ENCODE peak calls at places on chromosome 21, in seven cellular contexts. W is endodermal cell, B is cardiac fibroblast, J is thoracic aorta, R is endothelial cell of umbilical vein, H is mesothelial cell of epicardium, Z is epithelial cell of proximal tubule. P is an unnamed sample.

GRCh38 chr21:41564871-41565281 is 56.9 kb upstream of the TMPRSS2 start:
- DNase-seq in H (no peak), Z (no peak), B (peak; percentile 86), J (no peak), R (peak; percentile 4), W (no peak), P (no peak)

GRCh38 chr21:42880352-42880751 is 1.0 kb upstream of the WDR4 start:
- DNase-seq in H (no peak), B (no peak), Z (no peak), W (no peak), R (no peak), J (no peak), P (no peak)

GRCh38 chr21:41071410-41071809 is 96.5 kb upstream of the BACE2 start:
- DNase-seq in Z (no peak), W (peak; percentile 89), R (no peak), B (no peak), J (no peak), H (no peak), P (no peak)

GRCh38 chr21:42386034-42386591 is 9.7 kb downstream of the TMPRSS3 start:
- DNase-seq in B (no peak), R (no peak), J (no peak), H (no peak), W (no peak), Z (no peak), P (no peak)

GRCh38 chr21:20404915-20405314 is 593.3 kb upstream of the NCAM2 start:
- DNase-seq in B (no peak), R (no peak), H (no peak), J (no peak), Z (no peak), W (peak; percentile 60), P (no peak)

GRCh38 chr21:25911730-25912401 is 177.1 kb downstream of the GABPA start:
- DNase-seq in B (no peak), W (no peak), R (peak; percentile 69), H (no peak), Z (peak; percentile 83), J (no peak), P (no peak)

GRCh38 chr21:46667735-46668380 is 32.4 kb downstream of the PRMT2 start:
- DNase-seq in Z (no peak), R (peak; percentile 22), W (peak; percentile 85), B (peak; percentile 44), J (no peak), H (peak; percentile 52), P (no peak)

GRCh38 chr21:41923641-41924342 is 30.0 kb downstream of the C2CD2 start:
- DNase-seq in R (no peak), H (no peak), Z (no peak), W (no peak), J (no peak), B (peak; percentile 90), P (no peak)

GRCh38 chr21:16074950-16075489 is 345.2 kb downstream of the USP25 start:
- DNase-seq in R (no peak), Z (no peak), H (no peak), B (no peak), J (no peak), W (no peak), P (no peak)

GRCh38 chr21:18041012-18041411 is 203.6 kb upstream of the CHODL start:
- DNase-seq in R (peak; percentile 59), Z (no peak), J (no peak), W (peak; percentile 60), H (no peak), B (peak; percentile 19), P (no peak)
- TF ChIP-seq CTCF in R (peak; percentile 56), Z (peak; percentile 55), J (no peak), W (peak; percentile 88), H (no peak), B (no peak), P (peak; percentile 33)

DNA sequence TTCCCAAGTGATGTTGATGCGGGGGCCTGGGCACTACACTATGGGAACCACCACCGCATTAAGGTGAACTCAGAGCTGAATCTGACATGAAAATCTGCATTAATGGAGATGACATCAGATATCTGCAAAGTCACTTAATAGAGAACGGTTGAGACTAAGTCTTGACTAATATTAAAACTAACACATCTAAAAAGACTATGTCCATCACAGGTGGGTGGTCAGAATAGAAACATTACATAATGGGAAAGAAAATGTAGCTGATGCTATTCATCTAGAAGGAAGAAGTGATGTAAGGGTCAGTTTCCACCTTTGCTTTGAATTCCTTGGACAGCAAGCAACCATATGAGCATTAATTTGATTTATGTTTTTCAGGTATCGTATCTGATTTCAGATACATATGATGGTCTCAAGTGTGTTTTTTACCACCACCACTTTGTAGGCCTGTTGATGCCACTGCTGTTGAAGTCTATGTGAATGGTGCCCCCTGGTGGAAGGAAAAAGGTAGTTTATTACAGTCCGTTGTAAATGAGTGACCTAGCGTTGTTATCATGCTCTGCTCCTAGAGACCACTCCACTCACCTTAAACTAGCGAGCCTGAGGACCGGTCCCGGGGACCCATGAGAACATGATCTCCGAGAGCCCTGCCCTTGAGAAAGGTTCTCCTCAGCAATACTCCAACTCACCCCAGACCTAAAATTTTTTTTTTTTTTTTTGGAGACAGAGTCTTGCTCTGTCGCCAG is 73.5 kb downstream of the BACH1 start:
- DNase-seq in W (peak; percentile 76), J (peak; percentile 21), R (peak; percentile 75), B (peak; percentile 91), Z (no peak), H (no peak), P (peak; percentile 23)
- TF ChIP-seq CTCF in W (peak; percentile 86), J (peak; percentile 79), R (peak; percentile 57), B (peak; percentile 61), Z (peak; percentile 74), H (peak; percentile 72), P (peak; percentile 83)

DNA sequence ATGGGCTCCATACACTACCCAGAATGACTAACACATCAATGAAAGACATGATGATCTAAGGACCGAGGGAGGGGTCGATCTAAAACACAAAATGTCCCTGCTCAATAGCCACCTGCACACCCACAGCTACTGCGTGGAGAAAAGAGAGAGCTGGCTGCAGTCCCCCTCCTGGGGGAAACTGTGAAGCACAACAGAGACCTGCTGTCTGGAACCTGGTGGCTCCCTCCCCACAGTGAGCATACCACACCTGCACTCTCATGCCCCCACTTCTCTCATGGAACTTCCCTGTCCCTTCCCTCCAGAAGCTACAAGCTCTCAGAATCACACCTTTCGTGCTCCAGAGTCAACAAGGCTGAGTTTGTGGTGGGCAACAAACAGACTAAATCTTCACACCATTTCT is 130.1 kb upstream of the ERG start:
- DNase-seq in J (no peak), W (no peak), H (no peak), R (no peak), B (no peak), Z (no peak), P (no peak)
- TF ChIP-seq CTCF in J (peak; percentile 15), W (peak; percentile 61), H (no peak), R (no peak), B (no peak), Z (no peak), P (peak; percentile 13)

GRCh38 chr21:36441715-36442114 is 38.2 kb downstream of the CLDN14 start:
- DNase-seq in H (no peak), W (no peak), Z (no peak), J (no peak), B (no peak), R (no peak), P (no peak)

GRCh38 chr21:36433011-36433709 is 46.8 kb downstream of the CLDN14 start:
- DNase-seq in B (no peak), J (no peak), W (no peak), R (no peak), Z (no peak), H (no peak), P (no peak)

GRCh38 chr21:36434144-36434543 is 45.8 kb downstream of the CLDN14 start:
- DNase-seq in H (no peak), Z (no peak), W (peak; percentile 53), B (no peak), R (no peak), J (no peak), P (no peak)

GRCh38 chr21:36437745-36438128 is 42.2 kb downstream of the CLDN14 start:
- DNase-seq in R (peak; percentile 74), W (no peak), H (no peak), B (peak; percentile 96), Z (no peak), J (no peak), P (no peak)

GRCh38 chr21:36436829-36437744 is 42.8 kb downstream of the CLDN14 start:
- DNase-seq in H (no peak), B (peak; percentile 57), R (no peak), Z (no peak), J (no peak), W (no peak), P (no peak)
- TF ChIP-seq CTCF in H (no peak), B (no peak), R (no peak), Z (no peak), J (no peak), W (no peak), P (no peak)

GRCh38 chr21:45443595-45444181 is 38.7 kb downstream of the COL18A1 start:
- DNase-seq in Z (no peak), J (no peak), B (no peak), R (no peak), W (no peak), H (no peak), P (no peak)
- TF ChIP-seq CTCF in Z (peak; percentile 7), J (no peak), B (peak; percentile 4), R (no peak), W (no peak), H (no peak), P (no peak)

DNA sequence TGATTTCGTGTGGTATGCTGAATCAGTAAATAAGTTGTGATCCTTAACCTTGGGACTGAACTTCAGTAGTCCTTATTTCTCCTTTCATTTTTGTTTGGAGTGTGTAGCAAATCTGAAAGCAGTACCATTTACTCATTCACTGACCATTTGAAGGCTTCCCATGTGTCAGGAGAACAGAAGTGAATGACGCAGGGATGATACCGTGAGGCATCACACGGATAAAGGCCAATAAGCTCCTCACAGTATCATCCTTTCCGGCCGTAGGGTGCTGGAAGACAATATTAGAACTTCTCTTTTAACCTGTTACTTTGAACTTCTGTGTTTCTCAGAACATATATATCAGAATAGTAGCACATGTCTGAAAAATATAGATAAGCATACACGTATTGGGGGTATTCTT is 21.3 kb downstream of the BACH1 start:
- DNase-seq in Z (no peak), J (no peak), B (no peak), W (no peak), H (no peak), R (no peak), P (no peak)
- TF ChIP-seq CTCF in Z (no peak), J (no peak), B (no peak), W (no peak), H (no peak), R (no peak), P (no peak)

DNA sequence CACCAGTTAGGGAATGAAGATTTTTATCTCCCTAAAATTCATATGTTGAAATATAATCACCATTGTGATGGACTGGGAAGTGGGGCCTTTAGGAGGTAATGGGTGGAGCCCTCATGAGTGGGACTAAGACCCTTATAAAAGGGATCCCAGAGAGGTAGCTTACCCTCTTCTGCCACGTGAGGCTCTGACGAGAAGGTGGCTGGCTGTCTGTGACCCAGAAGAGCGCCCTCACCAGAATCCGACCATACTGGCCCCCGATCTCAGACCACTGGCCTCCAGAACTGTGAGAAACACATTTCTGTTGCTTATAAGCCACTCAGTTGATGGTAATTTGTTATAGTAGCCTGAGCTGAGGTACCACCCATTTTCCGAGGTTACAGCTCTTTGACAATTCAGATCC is 27.7 kb upstream of the HUNK start:
- DNase-seq in R (no peak), H (no peak), Z (no peak), W (peak; percentile 56), B (no peak), J (no peak), P (no peak)
- TF ChIP-seq CTCF in R (no peak), H (no peak), Z (no peak), W (peak; percentile 14), B (no peak), J (no peak), P (no peak)

GRCh38 chr21:44617071-44617501 is 5.2 kb downstream of the KRTAP10-8 start:
- DNase-seq in B (no peak), W (peak; percentile 57), H (no peak), J (no peak), R (no peak), Z (no peak), P (no peak)
- TF ChIP-seq CTCF in B (no peak), W (no peak), H (no peak), J (no peak), R (no peak), Z (no peak), P (no peak)